ENCODE peak calls at places on chromosome 2, in five cellular contexts. J is ascending aorta, F is HL-60, T is esophagus squamous epithelium, L is progenitor cell of endocrine pancreas. Z is an unnamed sample.

GRCh38 chr2:167787021-167787420 is 460.4 kb downstream of the STK39 start:
- DNase-seq in J (no peak), F (no peak), T (no peak), L (no peak), Z (no peak)

GRCh38 chr2:211258646-211259335 is 702.4 kb downstream of the CPS1 start:
- DNase-seq in T (no peak), F (no peak), J (no peak), L (no peak), Z (no peak)

GRCh38 chr2:120598416-120598815 is 137.3 kb upstream of the GLI2 start:
- DNase-seq in L (no peak), F (no peak), T (no peak), J (no peak), Z (no peak)

GRCh38 chr2:67600946-67601345 is 203.8 kb downstream of the ETAA1 start:
- DNase-seq in L (no peak), T (no peak), J (no peak), F (no peak), Z (no peak)

GRCh38 chr2:174815524-174815923 is 51.3 kb upstream of the CHRNA1 start:
- DNase-seq in T (no peak), J (no peak), L (no peak), F (no peak), Z (no peak)

GRCh38 chr2:232139171-232139594 is 177.7 kb downstream of the DIS3L2 start:
- DNase-seq in J (no peak), T (no peak), L (no peak), F (no peak), Z (no peak)

GRCh38 chr2:159613515-159614336 is 2.6 kb downstream of the BAZ2B start:
- DNase-seq in T (no peak), F (no peak), L (no peak), J (no peak), Z (no peak)

GRCh38 chr2:205352593-205352992 is 329.7 kb upstream of the NRP2 start:
- DNase-seq in T (no peak), F (no peak), L (no peak), J (no peak), Z (no peak)

GRCh38 chr2:174774828-174775227 is 10.6 kb upstream of the CHRNA1 start:
- DNase-seq in L (no peak), T (no peak), F (no peak), J (no peak), Z (no peak)

GRCh38 chr2:201994973-201995638 is 38.5 kb upstream of the FZD7 start:
- DNase-seq in J (no peak), T (no peak), F (no peak), L (no peak), Z (no peak)

GRCh38 chr2:136008205-136008865 is 22.9 kb upstream of the DARS1 start:
- DNase-seq in L (no peak), F (peak), T (peak), J (peak), Z (peak)

GRCh38 chr2:159131882-159132281 is 154.6 kb downstream of the WDSUB1 start:
- DNase-seq in L (no peak), T (no peak), F (no peak), J (no peak), Z (no peak)

DNA sequence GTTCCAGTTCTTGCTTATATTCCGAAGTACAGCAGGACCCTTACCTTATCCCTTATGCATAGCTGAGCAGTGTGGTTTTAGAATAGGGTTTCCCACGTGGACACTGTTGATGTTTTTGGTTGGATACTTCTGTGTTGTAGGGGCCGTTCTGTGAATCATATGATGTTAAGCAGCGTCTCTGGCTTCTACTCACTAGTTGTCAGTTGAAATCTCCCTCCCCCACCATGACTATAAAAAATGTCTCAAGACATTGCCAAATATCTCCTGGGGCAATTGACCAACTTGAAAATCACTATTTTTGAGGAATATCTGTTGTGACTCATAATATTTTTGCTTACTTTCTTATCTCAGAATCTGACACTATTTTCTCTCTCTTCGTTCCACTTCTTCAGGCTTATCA is 713.7 kb downstream of the TSN start:
- DNase-seq in L (no peak), F (no peak), T (no peak), J (no peak), Z (no peak)
- TF ChIP-seq CTCF in L (no peak), F (no peak), T (no peak), J (no peak), Z (no peak)

DNA sequence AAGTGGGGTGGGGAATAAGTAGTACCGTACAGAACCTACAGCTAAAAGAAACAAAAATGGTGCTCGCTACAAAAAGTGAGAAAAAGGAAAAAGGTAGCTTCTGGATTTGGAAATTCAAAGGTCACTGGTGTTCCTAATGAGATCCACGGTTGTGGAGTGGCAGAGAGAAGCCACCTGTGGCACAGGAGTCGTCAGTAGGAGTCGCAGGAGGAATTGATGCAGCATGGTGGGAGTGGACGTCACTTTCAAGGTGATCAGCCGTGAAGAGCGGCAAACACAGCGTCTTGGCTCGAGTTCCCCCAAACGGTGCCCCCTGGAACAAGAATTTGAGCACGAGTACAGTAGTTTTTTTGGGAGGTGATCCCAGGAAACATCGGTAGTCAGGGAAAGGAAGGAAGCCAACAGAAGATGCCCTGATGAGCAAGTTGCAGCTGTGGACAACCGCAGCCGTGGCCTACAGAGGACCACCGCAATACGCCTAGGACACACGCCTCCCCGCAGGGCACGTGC is 1.4 kb upstream of the TTL start:
- DNase-seq in J (no peak), L (no peak), F (no peak), T (no peak), Z (no peak)
- TF ChIP-seq CTCF in J (no peak), L (no peak), F (no peak), T (no peak), Z (no peak)

GRCh38 chr2:161158882-161159281 is 1.3 kb upstream of the TANK start:
- DNase-seq in F (no peak), L (no peak), T (no peak), J (no peak), Z (no peak)

GRCh38 chr2:161159829-161160225 is 401 bp upstream of the TANK start:
- DNase-seq in L (no peak), F (no peak), J (no peak), T (no peak), Z (no peak)

GRCh38 chr2:161161074-161161577 is 898 bp downstream of the TANK start:
- DNase-seq in F (peak), J (no peak), T (no peak), L (no peak), Z (no peak)

GRCh38 chr2:161163438-161163837 is 3.2 kb downstream of the TANK start:
- DNase-seq in F (no peak), T (no peak), L (no peak), J (no peak), Z (no peak)

GRCh38 chr2:161160226-161161073 is at the start of gene TANK:
- DNase-seq in J (peak), L (peak), F (peak), T (peak), Z (peak)
- TF ChIP-seq CTCF in J (no peak), L (no peak), F (no peak), T (no peak), Z (no peak)

DNA sequence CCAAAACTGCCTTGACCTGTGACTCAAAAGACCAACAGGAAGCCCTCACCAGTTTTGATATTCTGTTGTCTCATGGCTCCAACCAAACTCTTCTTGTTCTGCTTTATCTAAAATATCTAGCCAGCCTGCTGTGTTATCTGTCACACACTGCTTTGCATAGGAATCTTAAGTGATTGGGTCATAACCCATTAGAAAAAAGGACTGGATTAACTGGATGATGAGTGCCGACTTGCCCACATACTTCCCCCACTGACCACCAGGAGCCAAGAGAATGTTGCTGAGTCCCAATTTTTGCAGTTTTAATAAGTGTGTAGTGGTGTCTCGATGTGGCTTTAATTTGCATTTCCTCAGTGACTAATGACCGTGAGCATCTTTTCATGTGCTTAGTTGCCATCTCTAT is 6.5 kb downstream of the MOGAT1 start:
- DNase-seq in F (no peak), L (no peak), J (no peak), T (no peak), Z (no peak)
- TF ChIP-seq CTCF in F (no peak), L (peak), J (no peak), T (no peak), Z (no peak)

GRCh38 chr2:20593072-20594034 is 57.5 kb downstream of the HS1BP3 start:
- DNase-seq in L (no peak), T (no peak), F (peak), J (peak), Z (peak)
- TF ChIP-seq CTCF in L (no peak), T (no peak), F (no peak), J (no peak), Z (no peak)

GRCh38 chr2:105889046-105889445 is 144.3 kb downstream of the NCK2 start:
- DNase-seq in J (no peak), F (no peak), T (no peak), L (no peak), Z (no peak)

GRCh38 chr2:105887246-105887645 is 142.5 kb downstream of the NCK2 start:
- DNase-seq in T (no peak), J (no peak), F (no peak), L (no peak), Z (no peak)

GRCh38 chr2:105890856-105891255 is 146.1 kb downstream of the NCK2 start:
- DNase-seq in F (no peak), T (no peak), J (no peak), L (no peak), Z (no peak)

GRCh38 chr2:105886680-105887079 is 142.0 kb downstream of the NCK2 start:
- DNase-seq in T (no peak), J (no peak), F (no peak), L (no peak), Z (no peak)

DNA sequence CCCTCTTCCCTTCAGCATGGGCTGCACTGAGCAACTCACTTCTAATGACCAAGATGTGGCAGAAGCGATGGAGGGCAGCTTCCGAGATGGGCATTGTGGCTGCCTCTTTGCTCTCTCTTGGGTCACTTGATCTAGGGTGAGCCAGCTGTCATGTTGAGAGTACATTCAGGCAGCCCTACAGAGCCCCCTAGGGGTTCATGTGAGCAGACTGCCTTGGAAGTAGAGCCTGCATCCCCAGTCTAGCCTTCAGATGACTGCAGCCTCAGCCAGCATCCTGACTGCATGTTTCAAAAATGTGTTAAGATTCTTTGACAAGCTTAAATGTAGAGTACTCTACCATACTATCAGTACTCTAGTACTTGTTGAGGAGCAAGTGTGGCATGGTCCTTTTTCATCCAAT is 143.9 kb downstream of the NCK2 start:
- DNase-seq in L (no peak), J (no peak), F (peak), T (no peak), Z (no peak)
- TF ChIP-seq CTCF in L (no peak), J (no peak), F (peak), T (no peak), Z (peak)

DNA sequence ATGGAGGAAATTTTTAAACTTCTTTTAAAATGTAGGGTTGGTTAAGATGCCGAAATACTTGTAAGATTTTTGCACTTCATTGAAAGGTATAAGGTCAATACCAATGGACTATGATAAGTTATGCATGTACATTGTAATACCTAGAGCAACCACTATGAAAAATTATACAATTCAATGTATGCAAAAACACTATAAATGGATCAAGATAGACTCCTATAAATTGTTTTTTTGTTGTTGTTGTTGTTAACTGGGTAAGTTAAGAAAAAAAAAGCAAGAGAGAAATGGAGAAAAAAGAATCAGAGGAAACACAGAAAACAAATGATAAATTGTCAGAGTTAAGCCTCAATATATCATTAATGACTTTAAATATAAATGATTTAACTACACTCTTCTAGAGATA is 421.2 kb downstream of the TMEM182 start:
- DNase-seq in L (no peak), J (no peak), F (no peak), T (no peak), Z (no peak)
- TF ChIP-seq CTCF in L (peak), J (no peak), F (no peak), T (no peak), Z (no peak)

DNA sequence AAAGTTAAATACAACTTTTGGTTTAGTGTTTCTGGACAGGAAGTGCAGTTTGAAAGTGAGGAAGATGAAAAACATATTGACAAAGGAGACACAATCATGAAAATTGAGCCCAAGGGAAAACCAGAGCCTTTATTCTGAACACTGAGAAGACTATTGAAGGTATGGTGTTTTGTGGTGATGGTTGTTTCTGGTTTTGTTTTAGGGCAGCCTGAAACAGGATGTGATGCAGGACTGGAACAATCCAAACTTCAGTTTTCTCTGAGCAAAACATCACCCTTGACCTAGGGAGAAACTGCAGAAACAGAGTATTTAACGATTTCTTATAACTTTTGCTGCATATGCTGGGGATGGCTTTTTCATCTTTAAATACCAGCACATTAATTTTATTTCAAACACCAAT is 76.6 kb upstream of the RFX8 start:
- DNase-seq in T (no peak), J (no peak), L (no peak), F (no peak), Z (no peak)
- TF ChIP-seq CTCF in T (no peak), J (no peak), L (no peak), F (no peak), Z (no peak)